ENCODE peak calls at places on chromosomes 5 and 9, in nine cellular contexts. One of them, this sample, is unnamed.

GRCh38 chr9:109401169-109401989 is 80.5 kb upstream of the EPB41L4B start:
- DNase-seq in activated naive CD4-positive, alpha-beta T cell treated with anti-CD3 and anti-CD28 coated beads, Interleukin-2, amount 50 U/mL, for 16 hours: no peak
- DNase-seq in amniotic epithelial cell: peak
- DNase-seq in IMR-90: peak
- DNase-seq in NCI-H524 treated with DMSO at 0.1 percent for 48 hours: peak
- DNase-seq in NCI-H774: peak
- DNase-seq in KG1: no peak
- DNase-seq in KBM-7: peak
- DNase-seq in H54: peak
- DNase-seq in this sample: peak

GRCh38 chr9:2257530-2257929 is 242.4 kb downstream of the SMARCA2 start:
- DNase-seq in activated naive CD4-positive, alpha-beta T cell treated with anti-CD3 and anti-CD28 coated beads, Interleukin-2, amount 50 U/mL, for 16 hours: no peak
- DNase-seq in amniotic epithelial cell: no peak
- DNase-seq in IMR-90: no peak
- DNase-seq in NCI-H524 treated with DMSO at 0.1 percent for 48 hours: no peak
- DNase-seq in NCI-H774: peak
- DNase-seq in KG1: no peak
- DNase-seq in KBM-7: no peak
- DNase-seq in H54: no peak
- DNase-seq in this sample: no peak

GRCh38 chr9:74025402-74025894 is 471.7 kb upstream of the RORB start:
- DNase-seq in activated naive CD4-positive, alpha-beta T cell treated with anti-CD3 and anti-CD28 coated beads, Interleukin-2, amount 50 U/mL, for 16 hours: no peak
- DNase-seq in amniotic epithelial cell: peak
- DNase-seq in IMR-90: no peak
- DNase-seq in NCI-H524 treated with DMSO at 0.1 percent for 48 hours: no peak
- DNase-seq in NCI-H774: no peak
- DNase-seq in KG1: no peak
- DNase-seq in KBM-7: no peak
- DNase-seq in H54: no peak
- DNase-seq in this sample: no peak

GRCh38 chr9:121440265-121440664 is 59.4 kb downstream of the GGTA1 start:
- DNase-seq in activated naive CD4-positive, alpha-beta T cell treated with anti-CD3 and anti-CD28 coated beads, Interleukin-2, amount 50 U/mL, for 16 hours: no peak
- DNase-seq in amniotic epithelial cell: peak
- DNase-seq in IMR-90: peak
- DNase-seq in NCI-H524 treated with DMSO at 0.1 percent for 48 hours: no peak
- DNase-seq in NCI-H774: no peak
- DNase-seq in KG1: no peak
- DNase-seq in KBM-7: no peak
- DNase-seq in H54: peak
- DNase-seq in this sample: no peak

GRCh38 chr9:120856700-120857099 is 14.0 kb upstream of the PSMD5 start:
- DNase-seq in activated naive CD4-positive, alpha-beta T cell treated with anti-CD3 and anti-CD28 coated beads, Interleukin-2, amount 50 U/mL, for 16 hours: no peak
- DNase-seq in amniotic epithelial cell: no peak
- DNase-seq in IMR-90: no peak
- DNase-seq in NCI-H524 treated with DMSO at 0.1 percent for 48 hours: no peak
- DNase-seq in NCI-H774: peak
- DNase-seq in KG1: no peak
- DNase-seq in KBM-7: no peak
- DNase-seq in H54: no peak
- DNase-seq in this sample: no peak

GRCh38 chr5:139709587-139710369 is 61.6 kb downstream of the CXXC5 start:
- DNase-seq in activated naive CD4-positive, alpha-beta T cell treated with anti-CD3 and anti-CD28 coated beads, Interleukin-2, amount 50 U/mL, for 16 hours: no peak
- DNase-seq in amniotic epithelial cell: no peak
- DNase-seq in IMR-90: no peak
- DNase-seq in NCI-H524 treated with DMSO at 0.1 percent for 48 hours: no peak
- DNase-seq in NCI-H774: no peak
- DNase-seq in KG1: no peak
- DNase-seq in KBM-7: peak
- DNase-seq in H54: no peak
- DNase-seq in this sample: no peak

GRCh38 chr9:112119225-112120045 is 55.7 kb downstream of the SUSD1 start:
- DNase-seq in activated naive CD4-positive, alpha-beta T cell treated with anti-CD3 and anti-CD28 coated beads, Interleukin-2, amount 50 U/mL, for 16 hours: no peak
- DNase-seq in amniotic epithelial cell: peak
- DNase-seq in IMR-90: peak
- DNase-seq in NCI-H524 treated with DMSO at 0.1 percent for 48 hours: no peak
- DNase-seq in NCI-H774: no peak
- DNase-seq in KG1: no peak
- DNase-seq in KBM-7: no peak
- DNase-seq in H54: no peak
- DNase-seq in this sample: no peak

GRCh38 chr5:122263352-122264030 is 48.5 kb upstream of the SNCAIP start:
- DNase-seq in activated naive CD4-positive, alpha-beta T cell treated with anti-CD3 and anti-CD28 coated beads, Interleukin-2, amount 50 U/mL, for 16 hours: no peak
- DNase-seq in amniotic epithelial cell: peak
- DNase-seq in IMR-90: peak
- DNase-seq in NCI-H524 treated with DMSO at 0.1 percent for 48 hours: no peak
- DNase-seq in NCI-H774: no peak
- DNase-seq in KG1: no peak
- DNase-seq in KBM-7: no peak
- DNase-seq in H54: no peak
- DNase-seq in this sample: no peak

GRCh38 chr5:2563046-2563445 is 188.4 kb downstream of the IRX2 start:
- DNase-seq in activated naive CD4-positive, alpha-beta T cell treated with anti-CD3 and anti-CD28 coated beads, Interleukin-2, amount 50 U/mL, for 16 hours: no peak
- DNase-seq in amniotic epithelial cell: no peak
- DNase-seq in IMR-90: no peak
- DNase-seq in NCI-H524 treated with DMSO at 0.1 percent for 48 hours: no peak
- DNase-seq in NCI-H774: no peak
- DNase-seq in KG1: no peak
- DNase-seq in KBM-7: no peak
- DNase-seq in H54: no peak
- DNase-seq in this sample: no peak

GRCh38 chr5:142364251-142365145 is 39.7 kb upstream of the SPRY4 start:
- DNase-seq in activated naive CD4-positive, alpha-beta T cell treated with anti-CD3 and anti-CD28 coated beads, Interleukin-2, amount 50 U/mL, for 16 hours: no peak
- DNase-seq in amniotic epithelial cell: no peak
- DNase-seq in IMR-90: no peak
- DNase-seq in NCI-H524 treated with DMSO at 0.1 percent for 48 hours: no peak
- DNase-seq in NCI-H774: peak
- DNase-seq in KG1: no peak
- DNase-seq in KBM-7: no peak
- DNase-seq in H54: no peak
- DNase-seq in this sample: peak

GRCh38 chr5:126976520-126977172 is 53.7 kb downstream of the MARCHF3 start:
- DNase-seq in activated naive CD4-positive, alpha-beta T cell treated with anti-CD3 and anti-CD28 coated beads, Interleukin-2, amount 50 U/mL, for 16 hours: no peak
- DNase-seq in amniotic epithelial cell: no peak
- DNase-seq in IMR-90: no peak
- DNase-seq in NCI-H524 treated with DMSO at 0.1 percent for 48 hours: no peak
- DNase-seq in NCI-H774: no peak
- DNase-seq in KG1: no peak
- DNase-seq in KBM-7: no peak
- DNase-seq in H54: no peak
- DNase-seq in this sample: no peak

GRCh38 chr5:17248999-17249634 is 31.7 kb downstream of the BASP1 start:
- DNase-seq in activated naive CD4-positive, alpha-beta T cell treated with anti-CD3 and anti-CD28 coated beads, Interleukin-2, amount 50 U/mL, for 16 hours: no peak
- DNase-seq in amniotic epithelial cell: peak
- DNase-seq in IMR-90: peak
- DNase-seq in NCI-H524 treated with DMSO at 0.1 percent for 48 hours: no peak
- DNase-seq in NCI-H774: no peak
- DNase-seq in KG1: no peak
- DNase-seq in KBM-7: no peak
- DNase-seq in H54: peak
- DNase-seq in this sample: peak

GRCh38 chr5:10521466-10522223 is 42.2 kb upstream of the ANKRD33B start:
- DNase-seq in activated naive CD4-positive, alpha-beta T cell treated with anti-CD3 and anti-CD28 coated beads, Interleukin-2, amount 50 U/mL, for 16 hours: no peak
- DNase-seq in amniotic epithelial cell: no peak
- DNase-seq in IMR-90: no peak
- DNase-seq in NCI-H524 treated with DMSO at 0.1 percent for 48 hours: no peak
- DNase-seq in NCI-H774: no peak
- DNase-seq in KG1: no peak
- DNase-seq in KBM-7: no peak
- DNase-seq in H54: no peak
- DNase-seq in this sample: no peak

GRCh38 chr5:93107828-93108520 is 473.0 kb downstream of the NR2F1-AS1 start:
- DNase-seq in activated naive CD4-positive, alpha-beta T cell treated with anti-CD3 and anti-CD28 coated beads, Interleukin-2, amount 50 U/mL, for 16 hours: no peak
- DNase-seq in amniotic epithelial cell: peak
- DNase-seq in IMR-90: no peak
- DNase-seq in NCI-H524 treated with DMSO at 0.1 percent for 48 hours: no peak
- DNase-seq in NCI-H774: peak
- DNase-seq in KG1: no peak
- DNase-seq in KBM-7: no peak
- DNase-seq in H54: no peak
- DNase-seq in this sample: no peak

This sample was measured in tibial nerve.